ENCODE peak calls at places on chromosomes 7 and 10, in four cellular contexts. U is mesothelial cell of epicardium, T is G401, P is NCI-H1436. Y is an unnamed sample.

GRCh38 chr10:53315709-53316108 is 543.1 kb upstream of the MBL2 start:
- DNase-seq in U (no peak), T (no peak), P (no peak), Y (no peak)

GRCh38 chr7:132932321-132933075 is 149.4 kb downstream of the CHCHD3 start:
- DNase-seq in U (no peak), T (no peak), P (no peak), Y (no peak)

GRCh38 chr10:124388823-124389612 is 29.7 kb downstream of the OAT start:
- DNase-seq in U (peak; percentile 98), T (peak; percentile 78), P (peak; percentile 96), Y (no peak)

GRCh38 chr7:28266377-28266776 is 85.8 kb upstream of the JAZF1 start:
- DNase-seq in U (no peak), T (no peak), P (peak; percentile 55), Y (no peak)

GRCh38 chr7:50818324-50818723 is 35.6 kb upstream of the GRB10 start:
- DNase-seq in U (no peak), T (no peak), P (no peak), Y (no peak)

GRCh38 chr10:118374404-118374803 is 32.3 kb upstream of the FAM204A start:
- DNase-seq in U (no peak), T (no peak), P (no peak), Y (no peak)

GRCh38 chr10:101624526-101625102 is 36.5 kb downstream of the DPCD start:
- DNase-seq in U (no peak), T (no peak), P (no peak), Y (no peak)

GRCh38 chr10:96999337-96999736 is 167.2 kb downstream of the LCOR start:
- DNase-seq in U (no peak), T (no peak), P (no peak), Y (no peak)

GRCh38 chr7:97971120-97971989 is 18.6 kb downstream of the OCM2 start:
- DNase-seq in U (no peak), T (peak; percentile 28), P (no peak), Y (no peak)

GRCh38 chr10:32244421-32245207 is 102.3 kb downstream of the EPC1 start:
- DNase-seq in U (no peak), T (no peak), P (no peak), Y (no peak)

GRCh38 chr10:4109469-4109868 is 324.5 kb upstream of the KLF6 start:
- DNase-seq in U (no peak), T (no peak), P (no peak), Y (no peak)

GRCh38 chr10:97131041-97131659 is 54.6 kb downstream of the SLIT1 start:
- DNase-seq in U (no peak), T (no peak), P (no peak), Y (no peak)

GRCh38 chr7:152752513-152752912 is 7.0 kb upstream of the ACTR3B start:
- DNase-seq in U (no peak), T (no peak), P (no peak), Y (no peak)

GRCh38 chr10:110643670-110644597 is at the start of gene RBM20:
- DNase-seq in U (peak; percentile 71), T (no peak), P (peak; percentile 27), Y (no peak)

GRCh38 chr10:75304740-75305380 is 69.1 kb upstream of the COMTD1 start:
- DNase-seq in U (no peak), T (no peak), P (no peak), Y (no peak)

GRCh38 chr10:17061418-17061817 is 68.2 kb downstream of the CUBN start:
- DNase-seq in U (no peak), T (no peak), P (no peak), Y (no peak)

GRCh38 chr10:34723746-34724145 is 91.3 kb downstream of the PARD3 start:
- DNase-seq in U (no peak), T (peak; percentile 31), P (peak; percentile 30), Y (no peak)

GRCh38 chr7:147438216-147438615 is 1152.3 kb upstream of the C7orf33 start:
- DNase-seq in U (no peak), T (no peak), P (no peak), Y (no peak)

Y was measured in NCI-H524 treated with DMSO at 0.1 percent for 48 hours.